ENCODE peak calls at places on chromosome 1, in eight cellular contexts. Q, C, X, B, U, A, H and E are unnamed samples.

GRCh38 chr1:78348526-78349284 is 142.1 kb upstream of the PTGFR start:
- DNase-seq in B (no peak), Q (no peak), A (no peak), H (no peak), C (no peak), U (no peak), X (no peak), E (no peak)

GRCh38 chr1:14392887-14393365 is 205.6 kb upstream of the KAZN start:
- DNase-seq in A (no peak), Q (no peak), B (no peak), X (no peak), U (no peak), C (no peak), H (no peak), E (no peak)

GRCh38 chr1:206575165-206575893 is 36.9 kb downstream of the EIF2D start:
- DNase-seq in Q (no peak), H (peak; percentile 23), A (no peak), U (peak; percentile 40), C (no peak), B (no peak), X (no peak), E (no peak)

GRCh38 chr1:31409946-31410858 is 2.8 kb upstream of the SERINC2 start:
- DNase-seq in B (no peak), Q (no peak), X (no peak), A (no peak), C (no peak), H (no peak), U (no peak), E (no peak)

GRCh38 chr1:222288056-222288455 is 259.8 kb downstream of the HHIPL2 start:
- DNase-seq in B (no peak), U (no peak), X (no peak), A (no peak), Q (no peak), H (no peak), C (no peak), E (no peak)

GRCh38 chr1:26782521-26783212 is 5.1 kb upstream of the PIGV start:
- DNase-seq in X (no peak), Q (no peak), H (no peak), U (no peak), C (no peak), A (no peak), B (no peak), E (no peak)

GRCh38 chr1:10841059-10841458 is 44.6 kb upstream of the CASZ1 start:
- DNase-seq in C (no peak), X (no peak), Q (no peak), A (peak; percentile 15), B (no peak), U (no peak), H (no peak), E (no peak)

GRCh38 chr1:13483946-13484345 is 29.9 kb downstream of the LRRC38 start:
- DNase-seq in H (no peak), U (no peak), A (no peak), B (no peak), C (peak; percentile 14), Q (no peak), X (no peak), E (no peak)

GRCh38 chr1:63320024-63320799 is 2.2 kb upstream of the FOXD3 start:
- DNase-seq in X (no peak), H (no peak), A (no peak), B (no peak), Q (no peak), C (no peak), U (peak; percentile 37), E (no peak)

GRCh38 chr1:226480459-226480858 is 68.1 kb upstream of the STUM start:
- DNase-seq in U (no peak), C (no peak), H (no peak), X (no peak), B (no peak), A (no peak), Q (no peak), E (no peak)

GRCh38 chr1:111704776-111705175 is 34.4 kb downstream of the INKA2 start:
- DNase-seq in A (no peak), U (no peak), B (no peak), H (no peak), Q (no peak), X (no peak), C (no peak), E (no peak)

GRCh38 chr1:17335821-17336718 is 28.1 kb downstream of the PADI4 start:
- DNase-seq in X (peak; percentile 39), Q (peak; percentile 31), U (peak; percentile 61), C (peak; percentile 80), A (no peak), H (peak; percentile 25), B (peak; percentile 31), E (peak; percentile 8)

GRCh38 chr1:64686828-64687724 is 57.8 kb upstream of the RAVER2 start:
- DNase-seq in C (no peak), U (peak; percentile 53), B (no peak), X (peak; percentile 30), H (no peak), A (peak; percentile 15), Q (no peak), E (peak; percentile 48)

GRCh38 chr1:91680556-91680955 is 179.9 kb downstream of the CDC7 start:
- DNase-seq in B (no peak), H (no peak), Q (no peak), X (no peak), C (no peak), U (no peak), A (no peak), E (no peak)

GRCh38 chr1:58785424-58786058 is 1.7 kb upstream of the JUN start:
- DNase-seq in A (peak; percentile 82), B (no peak), H (no peak), U (no peak), X (no peak), Q (no peak), C (peak; percentile 69), E (peak; percentile 99)

GRCh38 chr1:53319296-53320101 is 8.4 kb downstream of the LRP8 start:
- DNase-seq in U (no peak), B (no peak), Q (no peak), A (no peak), H (no peak), X (no peak), C (peak; percentile 48), E (no peak)

GRCh38 chr1:27238032-27238431 is 3.6 kb downstream of the WDTC1 start:
- DNase-seq in C (no peak), B (no peak), H (no peak), Q (no peak), U (no peak), X (no peak), A (no peak), E (no peak)

GRCh38 chr1:82388679-82389078 is 587.9 kb downstream of the ADGRL2 start:
- DNase-seq in H (no peak), U (no peak), B (no peak), A (no peak), C (no peak), Q (no peak), X (no peak), E (no peak)

GRCh38 chr1:199550384-199551067 is 477.0 kb upstream of the NR5A2 start:
- DNase-seq in Q (no peak), H (no peak), C (no peak), X (no peak), A (no peak), U (no peak), B (no peak), E (no peak)

GRCh38 chr1:228268891-228269285 is 61.0 kb downstream of the OBSCN start:
- DNase-seq in H (no peak), U (no peak), B (no peak), C (no peak), A (no peak), Q (no peak), X (no peak), E (no peak)

GRCh38 chr1:111030590-111030989 is 66.9 kb upstream of the LRIF1 start:
- DNase-seq in A (peak; percentile 62), X (peak; percentile 35), C (no peak), B (peak; percentile 16), U (peak; percentile 58), Q (peak; percentile 45), H (peak; percentile 33), E (peak; percentile 42)

GRCh38 chr1:28028873-28029654 is 59.3 kb downstream of the EYA3 start:
- DNase-seq in U (peak; percentile 11), Q (no peak), X (no peak), B (no peak), C (no peak), H (no peak), A (no peak), E (no peak)

GRCh38 chr1:8889925-8890785 is 11.7 kb upstream of the ENO1 start:
- DNase-seq in A (no peak), Q (no peak), X (no peak), U (no peak), C (peak; percentile 89), H (no peak), B (no peak), E (peak; percentile 49)

GRCh38 chr1:76068542-76068941 is 6.0 kb upstream of the ST6GALNAC3 start:
- DNase-seq in X (no peak), Q (no peak), B (no peak), A (no peak), H (no peak), U (no peak), C (no peak), E (no peak)